ENCODE peak calls at places on chromosomes 7 and 10, in six cellular contexts. O is PC-9, R is lower leg skin, Z is cardiac fibroblast, Y is Calu3, N is suprapubic skin. C is an unnamed sample.

GRCh38 chr10:34102237-34102673 is 712.8 kb downstream of the PARD3 start:
- DNase-seq in N (peak), Z (peak), Y (no peak), R (peak), O (no peak), C (no peak)

GRCh38 chr7:64131696-64132095 is 75.3 kb upstream of the ZNF735 start:
- DNase-seq in Z (no peak), Y (no peak), O (no peak), R (no peak), N (peak), C (no peak)

GRCh38 chr7:100167912-100168323 is 499 bp downstream of the GAL3ST4 start:
- DNase-seq in O (no peak), Z (no peak), N (no peak), R (no peak), Y (no peak), C (no peak)

GRCh38 chr10:28892818-28893547 is 215.7 kb downstream of the BAMBI start:
- DNase-seq in N (no peak), Z (peak), O (no peak), Y (no peak), R (no peak), C (no peak)

GRCh38 chr10:44370731-44371248 is 14.1 kb downstream of the CXCL12 start:
- DNase-seq in Y (no peak), N (no peak), O (no peak), R (no peak), Z (no peak), C (no peak)

GRCh38 chr7:37218956-37219355 is 229.7 kb downstream of the ELMO1 start:
- DNase-seq in N (no peak), O (no peak), Z (no peak), Y (no peak), R (no peak), C (no peak)

GRCh38 chr10:8312079-8312478 is 257.6 kb downstream of the GATA3 start:
- DNase-seq in Z (no peak), N (no peak), O (no peak), Y (no peak), R (no peak), C (no peak)

GRCh38 chr10:103884681-103885139 is 29.3 kb upstream of the SH3PXD2A start:
- DNase-seq in Z (peak), Y (peak), R (no peak), O (no peak), N (no peak), C (peak)

GRCh38 chr10:86177483-86178155 is 189.0 kb downstream of the GRID1 start:
- DNase-seq in O (no peak), Y (no peak), Z (no peak), N (peak), R (no peak), C (no peak)

GRCh38 chr10:86176850-86177249 is 189.7 kb downstream of the GRID1 start:
- DNase-seq in R (no peak), Z (no peak), N (peak), O (no peak), Y (no peak), C (no peak)

GRCh38 chr10:86179961-86180360 is 186.6 kb downstream of the GRID1 start:
- DNase-seq in R (no peak), Z (no peak), N (peak), O (no peak), Y (no peak), C (no peak)

GRCh38 chr10:86179143-86179505 is 187.5 kb downstream of the GRID1 start:
- DNase-seq in Y (no peak), O (no peak), N (peak), R (no peak), Z (no peak), C (no peak)

DNA sequence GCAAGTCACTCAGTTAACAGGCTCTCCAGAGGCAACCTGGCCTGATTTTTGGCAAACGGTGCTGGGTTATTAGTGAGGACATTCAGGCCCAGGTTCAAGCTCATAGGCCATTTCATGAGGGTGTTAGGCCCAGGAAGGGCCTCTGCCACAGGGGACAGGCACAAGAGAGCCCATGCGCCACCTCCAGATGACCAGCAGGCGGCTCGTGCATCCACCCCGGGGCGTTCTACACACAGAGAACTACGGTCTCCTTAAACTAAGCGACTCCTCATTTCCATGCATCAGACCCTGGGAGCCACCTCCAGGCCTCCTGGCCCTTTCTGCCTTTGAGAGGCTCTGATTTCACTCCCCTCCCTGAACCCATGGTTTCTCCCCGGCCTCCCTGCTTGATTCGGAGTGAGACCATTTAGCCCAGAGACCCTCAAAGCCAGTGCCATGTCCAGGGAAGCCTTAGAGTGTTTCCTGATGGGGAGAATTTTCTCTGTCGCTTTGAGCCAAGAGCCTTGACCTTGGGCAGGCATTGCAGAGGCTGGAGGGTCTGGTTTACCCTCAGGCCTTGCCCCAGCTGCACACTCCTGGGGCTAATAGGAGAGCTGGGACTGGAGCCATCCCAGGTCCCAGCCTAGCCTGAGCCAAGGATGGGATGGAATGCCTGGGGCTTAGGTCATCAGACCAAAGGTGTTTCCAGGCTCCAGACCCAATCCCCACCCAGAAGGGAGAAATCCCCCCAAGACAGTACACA is 188.0 kb downstream of the GRID1 start:
- DNase-seq in N (peak), Y (peak), O (no peak), Z (peak), R (no peak), C (peak)
- TF ChIP-seq CTCF in N (no peak), Y (peak), O (peak), Z (no peak), R (no peak), C (peak)

GRCh38 chr7:12686234-12686893 is 1.1 kb upstream of the ARL4A start:
- DNase-seq in Y (peak), N (peak), O (peak), Z (peak), R (peak), C (peak)

GRCh38 chr7:12684733-12685132 is 2.7 kb upstream of the ARL4A start:
- DNase-seq in N (no peak), Y (no peak), Z (no peak), O (no peak), R (no peak), C (no peak)

GRCh38 chr7:12685550-12685949 is 1.9 kb upstream of the ARL4A start:
- DNase-seq in R (peak), Y (peak), N (no peak), Z (peak), O (peak), C (peak)

GRCh38 chr7:12687213-12688171 is at the start of gene ARL4A:
- DNase-seq in Z (peak), Y (peak), O (peak), N (peak), R (peak), C (peak)

GRCh38 chr7:12686894-12687212 is 580 bp upstream of the ARL4A start:
- DNase-seq in N (no peak), Y (no peak), Z (no peak), R (no peak), O (no peak), C (no peak)
- TF ChIP-seq CTCF in N (no peak), Y (peak), Z (no peak), R (no peak), O (peak), C (peak)

GRCh38 chr10:5737352-5737751 is 52.7 kb downstream of the TASOR2 start:
- DNase-seq in Y (no peak), R (no peak), O (no peak), Z (no peak), N (no peak), C (no peak)
- TF ChIP-seq CTCF in Y (no peak), R (no peak), O (no peak), Z (no peak), N (no peak), C (no peak)

GRCh38 chr7:157474685-157475084 is 137.9 kb downstream of the DNAJB6 start:
- DNase-seq in R (no peak), Z (no peak), O (peak), Y (peak), N (peak), C (no peak)
- TF ChIP-seq CTCF in R (no peak), Z (peak), O (peak), Y (no peak), N (no peak), C (no peak)

DNA sequence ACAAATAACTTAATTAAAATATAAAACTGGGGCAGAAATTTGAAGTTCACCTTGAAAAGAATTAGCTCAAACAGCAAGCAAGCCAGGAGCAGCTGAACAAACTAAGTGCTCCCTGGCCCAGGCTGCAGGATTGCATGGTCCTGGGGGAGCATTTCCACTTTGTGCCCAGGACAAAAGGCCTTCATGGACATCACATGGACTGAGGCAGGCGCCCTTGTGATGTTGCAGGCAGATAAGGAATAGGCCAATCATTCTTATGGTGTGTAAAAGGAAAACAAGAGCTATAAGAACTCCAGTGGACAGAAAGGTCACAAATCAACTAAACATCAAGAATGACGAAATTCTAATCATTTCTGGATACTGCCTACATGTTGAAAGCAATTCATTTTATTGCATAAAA is 17.5 kb upstream of the TECTB start:
- DNase-seq in N (no peak), Y (no peak), O (no peak), Z (no peak), R (no peak), C (no peak)
- TF ChIP-seq CTCF in N (no peak), Y (no peak), O (no peak), Z (no peak), R (no peak), C (no peak)

GRCh38 chr7:47581442-47581820 is 480 bp downstream of the TNS3 start:
- DNase-seq in R (no peak), Z (no peak), O (no peak), Y (peak), N (no peak), C (peak)

GRCh38 chr7:47580175-47580701 is 1.7 kb downstream of the TNS3 start:
- DNase-seq in R (no peak), O (peak), Z (peak), N (no peak), Y (peak), C (no peak)

GRCh38 chr7:47581821-47582747 is at the start of gene TNS3:
- DNase-seq in Z (peak), O (peak), R (no peak), Y (peak), N (no peak), C (peak)

GRCh38 chr7:47579458-47579857 is 2.5 kb downstream of the TNS3 start:
- DNase-seq in Z (no peak), O (no peak), R (no peak), N (no peak), Y (no peak), C (no peak)

DNA sequence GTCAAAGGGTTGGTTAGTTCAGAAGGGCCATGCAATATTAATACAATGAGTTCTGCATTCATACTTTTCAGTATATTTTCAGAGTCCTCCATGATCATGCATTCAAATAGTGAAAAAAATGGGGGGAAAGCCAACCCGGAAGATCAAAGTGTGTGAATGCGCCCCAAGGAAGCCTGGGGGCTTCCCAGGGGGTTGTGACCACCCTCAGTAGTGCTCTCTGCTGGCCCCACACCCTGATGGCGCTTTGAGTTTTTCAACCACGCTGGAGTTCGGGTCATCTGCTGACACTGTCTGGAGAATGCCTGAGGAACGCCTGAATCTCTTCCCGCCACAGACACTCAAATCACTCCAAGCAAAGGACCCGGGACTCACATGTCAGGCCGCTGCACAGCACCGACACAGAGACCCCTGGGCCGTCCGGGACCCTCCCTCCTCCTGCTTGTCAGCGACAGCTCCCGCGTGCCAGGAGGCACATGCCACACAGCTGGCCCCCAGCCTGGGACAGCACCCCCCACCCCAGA is 1.0 kb downstream of the TNS3 start:
- DNase-seq in O (no peak), Y (peak), N (no peak), R (no peak), Z (no peak), C (no peak)
- TF ChIP-seq CTCF in O (no peak), Y (no peak), N (no peak), R (no peak), Z (peak), C (no peak)

GRCh38 chr7:43653891-43654504 is 71.1 kb downstream of the STK17A start:
- DNase-seq in O (no peak), R (no peak), Y (no peak), N (no peak), Z (no peak), C (no peak)

GRCh38 chr7:43653466-43653865 is 70.6 kb downstream of the STK17A start:
- DNase-seq in R (no peak), O (no peak), N (no peak), Z (no peak), Y (no peak), C (no peak)

GRCh38 chr7:43649755-43650274 is 66.9 kb downstream of the STK17A start:
- DNase-seq in Y (peak), Z (no peak), R (no peak), N (no peak), O (peak), C (no peak)

GRCh38 chr7:43650457-43651052 is 67.6 kb downstream of the STK17A start:
- DNase-seq in Y (no peak), O (no peak), R (no peak), N (no peak), Z (peak), C (no peak)

GRCh38 chr7:43652364-43652763 is 69.5 kb downstream of the STK17A start:
- DNase-seq in O (no peak), Z (no peak), N (no peak), Y (no peak), R (no peak), C (no peak)
- TF ChIP-seq CTCF in O (no peak), Z (no peak), N (no peak), Y (no peak), R (no peak), C (no peak)

GRCh38 chr10:126376956-126377355 is 11.3 kb downstream of the ADAM12 start:
- DNase-seq in Y (no peak), O (peak), N (no peak), Z (peak), R (no peak), C (no peak)
- TF ChIP-seq CTCF in Y (no peak), O (no peak), N (no peak), Z (no peak), R (no peak), C (no peak)

GRCh38 chr10:101710064-101710695 is 15.2 kb upstream of the FBXW4 start:
- DNase-seq in Z (peak), O (no peak), R (no peak), Y (no peak), N (no peak), C (no peak)
- TF ChIP-seq CTCF in Z (peak), O (no peak), R (no peak), Y (no peak), N (no peak), C (no peak)